ENCODE peak calls at places on chromosomes 6 and 20, in four cellular contexts. One of them, this sample, is unnamed.

GRCh38 chr20:23145281-23145700 is 59.2 kb upstream of the CD93 start:
- DNase-seq in hepatocyte: no peak
- DNase-seq in nephron progenitor cell: no peak
- DNase-seq in neural crest cell: no peak
- DNase-seq in this sample: no peak

GRCh38 chr6:131451330-131452195 is 121.5 kb upstream of the ARG1 start:
- DNase-seq in neural crest cell: no peak
- DNase-seq in nephron progenitor cell: no peak
- DNase-seq in hepatocyte: no peak
- DNase-seq in this sample: no peak

GRCh38 chr6:131058236-131058635 is 4.8 kb downstream of the EPB41L2 start:
- DNase-seq in nephron progenitor cell: no peak
- DNase-seq in neural crest cell: no peak
- DNase-seq in hepatocyte: no peak
- DNase-seq in this sample: no peak

GRCh38 chr20:1619861-1620444 is at the start of gene SIRPB1:
- DNase-seq in neural crest cell: no peak
- DNase-seq in nephron progenitor cell: no peak
- DNase-seq in hepatocyte: peak
- DNase-seq in this sample: no peak

GRCh38 chr6:165049362-165049761 is 260.0 kb downstream of the C6orf118 start:
- DNase-seq in hepatocyte: peak
- DNase-seq in nephron progenitor cell: peak
- DNase-seq in neural crest cell: peak
- DNase-seq in this sample: no peak

GRCh38 chr20:50724851-50725721 is 6.3 kb upstream of the PARD6B start:
- DNase-seq in hepatocyte: peak
- DNase-seq in nephron progenitor cell: peak
- DNase-seq in neural crest cell: peak
- DNase-seq in this sample: peak

GRCh38 chr6:100203391-100203790 is 209.4 kb upstream of the MCHR2 start:
- DNase-seq in hepatocyte: peak
- DNase-seq in nephron progenitor cell: no peak
- DNase-seq in neural crest cell: no peak
- DNase-seq in this sample: no peak

GRCh38 chr6:85096976-85097375 is 332.6 kb upstream of the TBX18 start:
- DNase-seq in nephron progenitor cell: no peak
- DNase-seq in hepatocyte: no peak
- DNase-seq in neural crest cell: no peak
- DNase-seq in this sample: no peak

GRCh38 chr20:45306431-45306982 is at the start of gene RBPJL:
- DNase-seq in neural crest cell: peak
- DNase-seq in nephron progenitor cell: peak
- DNase-seq in hepatocyte: no peak
- DNase-seq in this sample: no peak

GRCh38 chr20:49914310-49915117 is 815 bp downstream of the SPATA2 start:
- DNase-seq in hepatocyte: no peak
- DNase-seq in neural crest cell: no peak
- DNase-seq in nephron progenitor cell: no peak
- DNase-seq in this sample: no peak

GRCh38 chr6:81761197-81761596 is 8.7 kb upstream of the TENT5A start:
- DNase-seq in neural crest cell: no peak
- DNase-seq in hepatocyte: no peak
- DNase-seq in nephron progenitor cell: no peak
- DNase-seq in this sample: no peak

GRCh38 chr20:44747166-44748004 is 1.7 kb downstream of the KCNK15 start:
- DNase-seq in nephron progenitor cell: peak
- DNase-seq in neural crest cell: peak
- DNase-seq in hepatocyte: peak
- DNase-seq in this sample: peak

GRCh38 chr20:50401047-50401586 is 109.1 kb upstream of the PTPN1 start:
- DNase-seq in nephron progenitor cell: no peak
- DNase-seq in neural crest cell: no peak
- DNase-seq in hepatocyte: no peak
- DNase-seq in this sample: no peak

GRCh38 chr20:46192376-46192944 is 74.3 kb downstream of the CD40 start:
- DNase-seq in nephron progenitor cell: peak
- DNase-seq in hepatocyte: no peak
- DNase-seq in neural crest cell: no peak
- DNase-seq in this sample: no peak

GRCh38 chr20:4041748-4042411 is 26.5 kb upstream of the RNF24 start:
- DNase-seq in nephron progenitor cell: no peak
- DNase-seq in neural crest cell: no peak
- DNase-seq in hepatocyte: peak
- DNase-seq in this sample: peak

GRCh38 chr6:151044465-151045441 is 179.3 kb downstream of the MTHFD1L start:
- DNase-seq in nephron progenitor cell: peak
- DNase-seq in hepatocyte: peak
- DNase-seq in neural crest cell: no peak
- DNase-seq in this sample: peak

GRCh38 chr20:31701591-31701990 is 21.1 kb downstream of the BCL2L1 start:
- DNase-seq in neural crest cell: no peak
- DNase-seq in hepatocyte: no peak
- DNase-seq in nephron progenitor cell: no peak
- DNase-seq in this sample: no peak

GRCh38 chr6:142892254-142893021 is 52.5 kb downstream of the HIVEP2 start:
- DNase-seq in hepatocyte: no peak
- DNase-seq in nephron progenitor cell: no peak
- DNase-seq in neural crest cell: no peak
- DNase-seq in this sample: no peak

GRCh38 chr20:61575151-61575937 is 323.3 kb downstream of the CDH4 start:
- DNase-seq in hepatocyte: peak
- DNase-seq in neural crest cell: no peak
- DNase-seq in nephron progenitor cell: no peak
- DNase-seq in this sample: no peak

GRCh38 chr6:28336284-28337024 is 506 bp upstream of the ZSCAN31 start:
- DNase-seq in nephron progenitor cell: peak
- DNase-seq in hepatocyte: peak
- DNase-seq in neural crest cell: no peak
- DNase-seq in this sample: no peak

GRCh38 chr6:108557494-108558371 is 3.0 kb upstream of the FOXO3 start:
- DNase-seq in nephron progenitor cell: peak
- DNase-seq in hepatocyte: peak
- DNase-seq in neural crest cell: peak
- DNase-seq in this sample: peak

GRCh38 chr6:141610741-141611140 is 522.0 kb upstream of the GJE1 start:
- DNase-seq in hepatocyte: no peak
- DNase-seq in neural crest cell: no peak
- DNase-seq in nephron progenitor cell: no peak
- DNase-seq in this sample: no peak

GRCh38 chr6:12504325-12504966 is 212.1 kb upstream of the PHACTR1 start:
- DNase-seq in hepatocyte: peak
- DNase-seq in nephron progenitor cell: no peak
- DNase-seq in neural crest cell: no peak
- DNase-seq in this sample: no peak

GRCh38 chr6:63764318-63764916 is 128.8 kb downstream of the PHF3 start:
- DNase-seq in neural crest cell: no peak
- DNase-seq in nephron progenitor cell: peak
- DNase-seq in hepatocyte: peak
- DNase-seq in this sample: no peak

GRCh38 chr6:105514306-105514705 is 111.4 kb upstream of the PREP start:
- DNase-seq in hepatocyte: no peak
- DNase-seq in nephron progenitor cell: no peak
- DNase-seq in neural crest cell: no peak
- DNase-seq in this sample: no peak

GRCh38 chr6:108948252-108948651 is 100.0 kb downstream of the ARMC2 start:
- DNase-seq in neural crest cell: no peak
- DNase-seq in hepatocyte: no peak
- DNase-seq in nephron progenitor cell: no peak
- DNase-seq in this sample: peak

GRCh38 chr6:16635810-16636602 is 125.3 kb downstream of the ATXN1 start:
- DNase-seq in neural crest cell: no peak
- DNase-seq in hepatocyte: no peak
- DNase-seq in nephron progenitor cell: no peak
- DNase-seq in this sample: no peak

GRCh38 chr6:144644776-144645175 is 359.6 kb downstream of the UTRN start:
- DNase-seq in hepatocyte: no peak
- DNase-seq in nephron progenitor cell: no peak
- DNase-seq in neural crest cell: no peak
- DNase-seq in this sample: no peak

GRCh38 chr6:73395875-73396274 is 1.2 kb downstream of the DDX43 start:
- DNase-seq in nephron progenitor cell: no peak
- DNase-seq in hepatocyte: no peak
- DNase-seq in neural crest cell: no peak
- DNase-seq in this sample: no peak

GRCh38 chr6:95690328-95690727 is 113.0 kb downstream of the MANEA start:
- DNase-seq in nephron progenitor cell: no peak
- DNase-seq in hepatocyte: no peak
- DNase-seq in neural crest cell: no peak
- DNase-seq in this sample: no peak

GRCh38 chr20:1870792-1871550 is 24.2 kb upstream of the SIRPA start:
- DNase-seq in nephron progenitor cell: no peak
- DNase-seq in hepatocyte: peak
- DNase-seq in neural crest cell: no peak
- DNase-seq in this sample: no peak

GRCh38 chr20:46559685-46560440 is 9.4 kb upstream of the OCSTAMP start:
- DNase-seq in nephron progenitor cell: no peak
- DNase-seq in hepatocyte: no peak
- DNase-seq in neural crest cell: no peak
- DNase-seq in this sample: no peak

GRCh38 chr6:21227486-21227885 is 366.1 kb upstream of the SOX4 start:
- DNase-seq in nephron progenitor cell: no peak
- DNase-seq in hepatocyte: no peak
- DNase-seq in neural crest cell: no peak
- DNase-seq in this sample: no peak

GRCh38 chr6:42012501-42013133 is 37.7 kb upstream of the TAF8 start:
- DNase-seq in hepatocyte: no peak
- DNase-seq in nephron progenitor cell: no peak
- DNase-seq in neural crest cell: no peak
- DNase-seq in this sample: no peak

GRCh38 chr20:25257756-25258462 is 10.0 kb downstream of the PYGB start:
- DNase-seq in hepatocyte: no peak
- DNase-seq in nephron progenitor cell: no peak
- DNase-seq in neural crest cell: no peak
- DNase-seq in this sample: no peak

GRCh38 chr20:62762801-62763368 is 33.4 kb upstream of the MRGBP start:
- DNase-seq in hepatocyte: no peak
- DNase-seq in nephron progenitor cell: no peak
- DNase-seq in neural crest cell: no peak
- DNase-seq in this sample: no peak

GRCh38 chr6:170404697-170405096 is 98.1 kb downstream of the FAM120B start:
- DNase-seq in hepatocyte: no peak
- DNase-seq in nephron progenitor cell: no peak
- DNase-seq in neural crest cell: no peak
- DNase-seq in this sample: no peak

GRCh38 chr20:1838479-1839279 is 56.5 kb upstream of the SIRPA start:
- DNase-seq in hepatocyte: peak
- DNase-seq in nephron progenitor cell: peak
- DNase-seq in neural crest cell: peak
- DNase-seq in this sample: no peak

GRCh38 chr6:75089921-75090320 is 115.9 kb downstream of the COL12A1 start:
- DNase-seq in neural crest cell: no peak
- DNase-seq in nephron progenitor cell: no peak
- DNase-seq in hepatocyte: no peak
- DNase-seq in this sample: no peak
- TF ChIP-seq CTCF in neural crest cell: no peak
- TF ChIP-seq CTCF in nephron progenitor cell: no peak
- TF ChIP-seq CTCF in hepatocyte: no peak
- TF ChIP-seq CTCF in this sample: no peak

DNA sequence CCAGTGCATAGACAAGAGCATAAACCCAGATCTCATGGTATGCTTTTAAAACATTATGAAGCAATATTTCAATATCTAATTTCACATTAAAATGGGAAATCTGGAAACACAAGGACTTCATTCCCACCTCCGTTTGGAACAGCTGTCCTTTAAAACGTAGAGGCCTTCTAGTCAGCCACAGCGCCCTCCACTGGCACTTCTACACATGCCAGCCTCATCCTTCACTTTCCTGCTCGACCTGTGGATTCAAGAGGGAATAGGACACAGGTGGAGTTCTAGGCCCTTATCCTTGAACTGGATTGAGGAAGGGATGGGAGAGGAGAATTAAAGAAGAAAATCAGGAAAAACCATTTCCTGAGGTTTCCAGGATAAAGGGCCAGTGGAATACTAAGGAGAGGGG is 85.6 kb downstream of the LYRM4 start:
- DNase-seq in neural crest cell: peak
- DNase-seq in nephron progenitor cell: peak
- DNase-seq in hepatocyte: no peak
- DNase-seq in this sample: no peak
- TF ChIP-seq CTCF in neural crest cell: peak
- TF ChIP-seq CTCF in nephron progenitor cell: peak
- TF ChIP-seq CTCF in hepatocyte: peak
- TF ChIP-seq CTCF in this sample: no peak

GRCh38 chr6:55941713-55942112 is 66.3 kb upstream of the BMP5 start:
- DNase-seq in neural crest cell: no peak
- DNase-seq in nephron progenitor cell: no peak
- DNase-seq in hepatocyte: no peak
- DNase-seq in this sample: no peak
- TF ChIP-seq CTCF in neural crest cell: peak
- TF ChIP-seq CTCF in nephron progenitor cell: no peak
- TF ChIP-seq CTCF in hepatocyte: peak
- TF ChIP-seq CTCF in this sample: no peak

GRCh38 chr20:5811746-5812145 is 61.5 kb downstream of the SHLD1 start:
- DNase-seq in nephron progenitor cell: no peak
- DNase-seq in neural crest cell: no peak
- DNase-seq in hepatocyte: no peak
- DNase-seq in this sample: no peak

GRCh38 chr20:5807431-5807830 is 57.2 kb downstream of the SHLD1 start:
- DNase-seq in hepatocyte: no peak
- DNase-seq in nephron progenitor cell: no peak
- DNase-seq in neural crest cell: no peak
- DNase-seq in this sample: no peak

GRCh38 chr20:5809495-5809894 is 59.3 kb downstream of the SHLD1 start:
- DNase-seq in neural crest cell: no peak
- DNase-seq in nephron progenitor cell: no peak
- DNase-seq in hepatocyte: no peak
- DNase-seq in this sample: no peak

GRCh38 chr20:5808901-5809300 is 58.7 kb downstream of the SHLD1 start:
- DNase-seq in neural crest cell: no peak
- DNase-seq in nephron progenitor cell: no peak
- DNase-seq in hepatocyte: no peak
- DNase-seq in this sample: no peak

GRCh38 chr20:5806457-5807263 is 56.5 kb downstream of the SHLD1 start:
- DNase-seq in neural crest cell: no peak
- DNase-seq in nephron progenitor cell: no peak
- DNase-seq in hepatocyte: no peak
- DNase-seq in this sample: no peak
- TF ChIP-seq CTCF in neural crest cell: no peak
- TF ChIP-seq CTCF in nephron progenitor cell: no peak
- TF ChIP-seq CTCF in hepatocyte: no peak
- TF ChIP-seq CTCF in this sample: no peak

DNA sequence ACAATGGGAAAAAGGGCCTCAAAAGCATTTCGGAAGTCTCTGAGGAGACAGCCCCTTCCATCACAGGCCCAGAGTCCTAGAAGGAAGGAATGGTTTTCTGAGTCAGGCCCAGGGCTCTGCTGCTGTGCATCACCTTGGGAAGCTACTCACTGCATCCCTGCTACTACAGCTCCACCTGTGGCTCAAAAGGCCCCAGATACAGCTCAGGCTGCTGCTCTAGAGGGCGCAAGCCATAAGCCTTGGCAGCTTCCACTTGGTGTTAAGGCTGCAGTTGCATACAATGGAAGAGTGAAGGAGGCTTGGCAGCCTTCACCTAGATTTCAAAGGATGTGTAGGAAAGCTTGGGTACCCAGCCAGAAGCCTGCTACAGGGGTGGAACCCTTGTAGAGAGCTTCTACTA is 54.8 kb downstream of the MEI4 start:
- DNase-seq in nephron progenitor cell: no peak
- DNase-seq in neural crest cell: no peak
- DNase-seq in hepatocyte: no peak
- DNase-seq in this sample: no peak
- TF ChIP-seq CTCF in nephron progenitor cell: no peak
- TF ChIP-seq CTCF in neural crest cell: no peak
- TF ChIP-seq CTCF in hepatocyte: no peak
- TF ChIP-seq CTCF in this sample: no peak

This sample was measured in stomach.